ENCODE peak calls at places on chromosomes 13 and 19, in seven cellular contexts. G is endodermal cell, D is colonic mucosa, H is heart right ventricle, K is left ventricle myocardium inferior, W is cardiac fibroblast, L is breast epithelium. S is an unnamed sample.
A peak's percentile ranks its signal among the peaks of the same experiment; 100 is the strongest.

GRCh38 chr13:66503890-66504289 is 726.2 kb downstream of the PCDH9 start:
- DNase-seq in G (peak; percentile 59), D (no peak), H (no peak), K (no peak), W (no peak), L (no peak), S (no peak)

GRCh38 chr13:69820180-69820579 is 287.4 kb upstream of the ATXN8OS start:
- DNase-seq in G (no peak), D (no peak), H (no peak), K (no peak), W (no peak), L (no peak), S (no peak)

GRCh38 chr13:73417012-73417615 is 358.3 kb downstream of the KLF5 start:
- DNase-seq in G (no peak), D (no peak), H (no peak), K (no peak), W (peak; percentile 3), L (no peak), S (peak; percentile 53)

GRCh38 chr13:33537691-33538090 is 252.1 kb upstream of the STARD13 start:
- DNase-seq in G (no peak), D (no peak), H (no peak), K (no peak), W (no peak), L (no peak), S (no peak)

GRCh38 chr13:106234656-106235055 is 300.8 kb downstream of the EFNB2 start:
- DNase-seq in G (no peak), D (no peak), H (peak; percentile 17), K (no peak), W (no peak), L (no peak), S (no peak)

GRCh38 chr13:30810261-30810701 is 74.9 kb downstream of the ALOX5AP start:
- DNase-seq in G (no peak), D (no peak), H (no peak), K (no peak), W (no peak), L (no peak), S (peak; percentile 68)

GRCh38 chr13:75749407-75749806 is 113.3 kb downstream of the LMO7 start:
- DNase-seq in G (no peak), D (no peak), H (no peak), K (no peak), W (peak; percentile 64), L (no peak), S (no peak)

GRCh38 chr13:26584713-26585112 is 27.2 kb downstream of the WASF3 start:
- DNase-seq in G (no peak), D (no peak), H (no peak), K (no peak), W (peak; percentile 43), L (no peak), S (no peak)

GRCh38 chr13:96218475-96218874 is 128.6 kb downstream of the HS6ST3 start:
- DNase-seq in G (no peak), D (no peak), H (no peak), K (no peak), W (no peak), L (no peak), S (no peak)

GRCh38 chr19:1678073-1678472 is 25.7 kb upstream of the TCF3 start:
- DNase-seq in G (no peak), D (no peak), H (no peak), K (no peak), W (no peak), L (no peak), S (no peak)

GRCh38 chr13:53151692-53152421 is 123.2 kb downstream of the OLFM4 start:
- DNase-seq in G (peak; percentile 86), D (peak; percentile 60), H (no peak), K (no peak), W (peak; percentile 11), L (no peak), S (peak; percentile 64)

GRCh38 chr13:31200636-31200970 is 828 bp downstream of the B3GLCT start:
- DNase-seq in G (peak; percentile 78), D (peak; percentile 54), H (peak; percentile 66), K (peak; percentile 40), W (no peak), L (peak; percentile 66), S (peak; percentile 59)

GRCh38 chr19:10946964-10947657 is 13.7 kb upstream of the SMARCA4 start:
- DNase-seq in G (no peak), D (no peak), H (no peak), K (no peak), W (peak; percentile 82), L (no peak), S (no peak)

GRCh38 chr19:3608079-3608641 is 1.5 kb upstream of the TBXA2R start:
- DNase-seq in G (no peak), D (no peak), H (no peak), K (no peak), W (no peak), L (no peak), S (no peak)

GRCh38 chr13:113045214-113046007 is 60.2 kb upstream of the F7 start:
- DNase-seq in G (no peak), D (no peak), H (peak; percentile 25), K (peak; percentile 32), W (no peak), L (no peak), S (no peak)
- TF ChIP-seq CTCF in G (no peak), D (no peak), H (no peak), K (no peak), W (no peak), L (no peak), S (no peak)

GRCh38 chr19:34838248-34838647 is 65.2 kb upstream of the ZNF599 start:
- DNase-seq in G (no peak), D (no peak), H (no peak), K (no peak), W (peak; percentile 25), L (no peak), S (no peak)
- H3K4me3 ChIP-seq in G (no peak overlapping the region), D (no peak overlapping the region), H (peak overlapping the region; percentile 39), K (peak overlapping the region; percentile 53), W (no peak overlapping the region), L (no peak overlapping the region), S (no peak overlapping the region)

GRCh38 chr19:55347442-55348009 is 7.0 kb downstream of the COX6B2 start:
- DNase-seq in G (peak; percentile 41), D (no peak), H (no peak), K (no peak), W (no peak), L (no peak), S (no peak)
- TF ChIP-seq CTCF in G (no peak), D (no peak), H (no peak), K (no peak), W (no peak), L (no peak), S (no peak)

DNA sequence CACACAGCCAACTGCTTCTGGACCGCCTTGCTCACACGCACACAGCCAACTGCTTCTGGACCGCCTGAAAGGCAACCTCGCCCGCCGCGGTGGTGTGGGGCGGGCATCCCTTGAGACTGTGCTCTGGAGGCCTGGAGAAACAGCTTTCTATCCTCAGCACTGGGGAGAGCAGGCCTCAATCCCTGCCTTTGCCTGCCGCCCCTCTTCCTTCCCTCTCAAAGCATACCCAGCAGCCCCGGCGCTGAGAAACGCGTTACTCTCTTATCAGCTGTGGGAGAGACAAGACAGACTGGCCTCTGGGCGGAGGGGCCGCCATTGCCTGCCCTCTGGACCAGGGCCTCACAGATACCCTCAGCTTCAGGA is 2.9 kb downstream of the LIPE start:
- DNase-seq in G (no peak), D (no peak), H (no peak), K (no peak), W (no peak), L (no peak), S (no peak)
- H3K4me3 ChIP-seq in G (no peak overlapping the region), D (no peak overlapping the region), H (peak overlapping the region; percentile 86), K (peak overlapping the region; percentile 93), W (no peak overlapping the region), L (peak overlapping the region; percentile 53), S (no peak overlapping the region)